ENCODE peak calls at places on chromosomes 1 and 21, in six cellular contexts. Y is adrenal gland, N is breast epithelium, P is heart left ventricle, C is Peyer's patch, R is lower leg skin. W is an unnamed sample.

GRCh38 chr21:36927718-36928117 is 38.8 kb downstream of the HLCS start:
- DNase-seq in P (peak), Y (peak), C (peak), R (peak), N (peak), W (peak)

GRCh38 chr1:43414634-43415223 is 25.0 kb downstream of the SZT2 start:
- DNase-seq in Y (peak), R (peak), C (peak), N (peak), P (peak), W (peak)

GRCh38 chr21:27561116-27561515 is 594.2 kb upstream of the ADAMTS5 start:
- DNase-seq in Y (no peak), C (peak), P (no peak), R (peak), N (no peak), W (no peak)

GRCh38 chr1:45687753-45688737 is at the start of gene TMEM69:
- DNase-seq in P (peak), N (peak), R (peak), Y (peak), C (peak), W (peak)

GRCh38 chr1:229437443-229437842 is 3.5 kb upstream of the ACTA1 start:
- DNase-seq in C (no peak), R (no peak), N (no peak), Y (no peak), P (no peak), W (no peak)

GRCh38 chr1:199687321-199687720 is 340.2 kb upstream of the NR5A2 start:
- DNase-seq in N (no peak), R (no peak), C (no peak), Y (no peak), P (no peak), W (no peak)

GRCh38 chr1:173050865-173051264 is at the start of gene TNFSF18:
- DNase-seq in N (no peak), C (no peak), R (peak), P (peak), Y (peak), W (peak)

GRCh38 chr1:21254335-21254951 is 35.8 kb downstream of the ECE1 start:
- DNase-seq in C (no peak), P (peak), R (no peak), Y (no peak), N (no peak), W (no peak)

GRCh38 chr21:46392921-46393320 is 65.8 kb upstream of the DIP2A start:
- DNase-seq in N (peak), Y (no peak), C (no peak), R (no peak), P (no peak), W (no peak)

GRCh38 chr21:45300786-45301520 is 13.3 kb upstream of the POFUT2 start:
- DNase-seq in R (no peak), Y (peak), C (peak), N (no peak), P (no peak), W (no peak)

GRCh38 chr1:160521554-160521953 is 1.5 kb downstream of the SLAMF6 start:
- DNase-seq in P (no peak), Y (no peak), N (no peak), C (no peak), R (no peak), W (no peak)

GRCh38 chr1:186535388-186536133 is 74.6 kb upstream of the PDC start:
- DNase-seq in P (no peak), R (no peak), Y (no peak), N (no peak), C (no peak), W (no peak)

GRCh38 chr1:49052102-49052501 is 275.4 kb upstream of the BEND5 start:
- DNase-seq in P (no peak), Y (no peak), R (no peak), C (no peak), N (no peak), W (no peak)

GRCh38 chr1:56068908-56069307 is 510.5 kb downstream of the PLPP3 start:
- DNase-seq in P (no peak), C (no peak), N (no peak), Y (no peak), R (no peak), W (no peak)

GRCh38 chr1:1785666-1786065 is 7.4 kb upstream of the NADK start:
- DNase-seq in Y (no peak), C (no peak), R (no peak), N (no peak), P (no peak), W (no peak)

GRCh38 chr1:97832490-97832889 is 88.3 kb downstream of the DPYD start:
- DNase-seq in Y (peak), N (no peak), R (no peak), C (no peak), P (peak), W (no peak)

GRCh38 chr1:199877626-199878384 is 149.7 kb upstream of the NR5A2 start:
- DNase-seq in R (no peak), N (no peak), P (no peak), Y (no peak), C (no peak), W (no peak)

GRCh38 chr1:221100196-221100950 is 221.1 kb downstream of the HLX start:
- DNase-seq in Y (no peak), C (no peak), N (no peak), R (no peak), P (no peak), W (no peak)

GRCh38 chr1:216560527-216560926 is 137.3 kb upstream of the USH2A start:
- DNase-seq in Y (no peak), P (no peak), N (no peak), C (no peak), R (no peak), W (no peak)

GRCh38 chr1:93007941-93008577 is 46.8 kb upstream of the DIPK1A start:
- DNase-seq in C (no peak), Y (no peak), R (no peak), N (no peak), P (no peak), W (no peak)

GRCh38 chr1:242017580-242018233 is 18.8 kb upstream of the MAP1LC3C start:
- DNase-seq in C (peak), Y (peak), N (peak), R (peak), P (peak), W (peak)

GRCh38 chr1:32337855-32338636 is 2.0 kb upstream of the MARCKSL1 start:
- DNase-seq in P (peak), R (no peak), N (no peak), Y (no peak), C (peak), W (no peak)

GRCh38 chr1:212485895-212486590 is 53.3 kb downstream of the NENF start:
- DNase-seq in N (peak), P (peak), R (peak), C (peak), Y (peak), W (no peak)

GRCh38 chr21:42570362-42570761 is 56.7 kb downstream of the SLC37A1 start:
- DNase-seq in R (no peak), P (no peak), C (peak), Y (no peak), N (no peak), W (no peak)

GRCh38 chr1:24991242-24992037 is 61.4 kb upstream of the RUNX3 start:
- DNase-seq in N (no peak), Y (no peak), R (no peak), P (no peak), C (no peak), W (no peak)

GRCh38 chr1:230152999-230153398 is 86.0 kb downstream of the GALNT2 start:
- DNase-seq in N (no peak), P (no peak), Y (no peak), C (no peak), R (no peak), W (no peak)

GRCh38 chr21:37467082-37467481 is 100.5 kb downstream of the DYRK1A start:
- DNase-seq in R (no peak), C (no peak), P (no peak), N (no peak), Y (no peak), W (no peak)

GRCh38 chr1:167293057-167293456 is 72.4 kb downstream of the POU2F1 start:
- DNase-seq in N (no peak), P (no peak), R (no peak), Y (no peak), C (no peak), W (no peak)

GRCh38 chr1:167322483-167322882 is 101.8 kb downstream of the POU2F1 start:
- DNase-seq in Y (no peak), C (no peak), P (no peak), N (no peak), R (no peak), W (no peak)

GRCh38 chr1:156081174-156082110 is 823 bp downstream of the MEX3A start:
- DNase-seq in R (no peak), N (no peak), C (no peak), Y (no peak), P (no peak), W (no peak)

GRCh38 chr1:63435136-63435535 is 67.7 kb downstream of the ALG6 start:
- DNase-seq in Y (no peak), R (no peak), P (no peak), C (no peak), N (no peak), W (no peak)

GRCh38 chr1:194787001-194787400 is 1600.6 kb upstream of the B3GALT2 start:
- DNase-seq in P (no peak), C (no peak), R (no peak), Y (no peak), N (no peak), W (no peak)

GRCh38 chr21:24420694-24421093 is 1186.6 kb downstream of the MRPL39 start:
- DNase-seq in Y (no peak), P (no peak), N (no peak), C (no peak), R (no peak), W (no peak)

GRCh38 chr1:240499012-240499411 is 112.9 kb downstream of the GREM2 start:
- DNase-seq in R (no peak), P (no peak), N (no peak), C (no peak), Y (no peak), W (no peak)

GRCh38 chr21:31195334-31196015 is 148.6 kb downstream of the TIAM1 start:
- DNase-seq in C (no peak), Y (no peak), N (no peak), R (no peak), P (no peak), W (no peak)

GRCh38 chr1:117116784-117117130 is 4.8 kb downstream of the TRIM45 start:
- DNase-seq in Y (no peak), P (no peak), R (no peak), C (no peak), N (no peak), W (no peak)

GRCh38 chr1:67214420-67215174 is 48.3 kb downstream of the IL23R start:
- DNase-seq in Y (peak), C (peak), P (no peak), N (no peak), R (no peak), W (no peak)

GRCh38 chr1:94325379-94326302 is 88.3 kb upstream of the ARHGAP29 start:
- DNase-seq in Y (no peak), P (peak), N (peak), R (no peak), C (no peak), W (no peak)

GRCh38 chr1:94322696-94323095 is 85.3 kb upstream of the ARHGAP29 start:
- DNase-seq in R (no peak), Y (no peak), N (no peak), C (no peak), P (no peak), W (no peak)

GRCh38 chr1:94324168-94324544 is 86.8 kb upstream of the ARHGAP29 start:
- DNase-seq in N (no peak), R (no peak), C (no peak), P (no peak), Y (no peak), W (no peak)

GRCh38 chr1:94321662-94322061 is 84.3 kb upstream of the ARHGAP29 start:
- DNase-seq in C (no peak), N (no peak), P (no peak), R (no peak), Y (no peak), W (peak)

DNA sequence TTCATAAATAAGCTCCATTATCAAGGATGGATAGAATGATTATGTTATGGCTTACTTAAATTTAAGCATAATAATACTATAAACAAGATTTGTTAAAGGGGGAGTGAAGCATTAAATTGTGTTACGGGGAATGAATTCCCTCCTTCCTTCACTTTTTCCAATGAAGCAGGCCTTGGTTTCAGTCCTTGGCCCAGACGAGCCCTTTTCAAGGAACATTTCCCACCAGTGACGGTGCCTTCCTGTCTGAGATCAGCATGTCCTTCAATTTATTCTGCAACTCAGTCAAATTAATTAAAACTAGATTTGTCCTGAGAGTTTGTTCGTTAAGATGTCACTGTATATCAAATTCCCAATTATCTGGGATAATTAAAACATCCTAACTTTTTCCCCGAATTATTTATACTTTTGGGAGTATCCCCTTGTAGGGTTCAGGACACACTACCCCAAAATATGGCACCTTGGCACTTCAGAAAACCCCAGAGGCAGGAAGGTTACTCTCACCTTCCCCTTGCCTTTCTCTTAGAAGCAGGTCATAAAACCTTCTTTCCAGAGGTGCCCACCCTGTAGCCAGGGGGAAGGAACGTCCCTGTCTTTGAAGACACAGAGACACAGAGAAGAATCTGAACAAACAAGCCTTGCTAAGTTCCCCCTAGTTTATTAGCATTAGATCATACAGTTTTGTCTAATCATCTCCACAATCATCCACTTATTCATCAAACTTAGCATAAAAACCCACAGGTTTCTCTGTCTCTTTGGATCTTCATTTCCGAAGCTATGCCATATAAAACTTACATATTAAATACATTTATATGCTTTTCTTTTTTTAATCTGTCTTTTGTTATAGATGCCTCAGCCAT is 86.2 kb upstream of the ARHGAP29 start:
- DNase-seq in N (no peak), C (no peak), R (no peak), P (no peak), Y (no peak), W (no peak)
- TF ChIP-seq POLR2A in N (no peak), C (no peak), R (no peak), P (no peak), Y (no peak), W (no peak)

DNA sequence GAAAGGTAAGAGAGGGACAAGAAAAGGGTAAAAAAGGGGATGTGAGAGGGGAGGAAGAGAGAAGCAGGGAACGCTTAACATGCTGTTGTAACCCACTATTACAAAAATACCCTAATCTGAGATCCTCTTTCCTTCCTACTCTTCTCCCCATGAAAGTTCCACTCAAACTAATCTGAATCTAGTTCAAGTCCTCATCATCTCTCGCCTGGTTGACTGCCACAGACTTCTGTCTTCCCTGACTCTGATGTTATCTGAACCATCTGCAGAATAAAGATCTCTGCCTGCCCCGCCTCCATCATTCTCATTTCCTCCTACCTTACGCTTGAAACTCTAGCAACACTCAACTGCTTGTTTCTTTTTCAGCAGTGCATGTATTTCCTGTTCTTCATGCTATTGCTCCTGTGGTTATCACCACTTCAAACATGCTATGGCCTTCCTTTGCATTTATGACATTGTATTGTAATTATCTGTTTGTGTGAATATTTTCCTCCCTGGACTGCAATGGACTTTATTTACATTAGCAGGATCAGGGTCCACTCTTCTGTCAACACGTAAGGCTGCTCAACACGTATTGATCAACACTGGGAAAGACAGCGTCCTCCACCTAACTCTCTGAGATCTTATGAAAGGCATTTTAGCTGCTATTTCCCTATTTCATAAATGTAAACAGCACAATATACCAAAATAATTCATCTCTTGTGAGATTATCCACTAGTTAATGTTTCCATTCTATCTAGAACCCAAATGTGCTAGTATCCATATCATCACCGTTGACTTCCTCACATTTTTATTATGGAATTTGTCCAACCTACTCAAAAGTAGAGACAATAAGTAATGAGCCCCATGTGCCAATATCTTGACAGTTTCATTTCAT is 215.5 kb upstream of the USP25 start:
- DNase-seq in N (no peak), C (peak), Y (no peak), R (no peak), P (no peak), W (no peak)
- H3K4me3 ChIP-seq in N (no peak), C (no peak), Y (no peak), R (no peak), P (no peak), W (no peak)

GRCh38 chr1:52210044-52210443 is 68.2 kb downstream of the ZFYVE9 start:
- DNase-seq in R (no peak), Y (no peak), N (no peak), C (no peak), P (no peak), W (no peak)
- TF ChIP-seq POLR2A in R (no peak), Y (no peak), N (no peak), C (no peak), P (no peak), W (no peak)

GRCh38 chr1:206770531-206771352 is at the start of gene IL19:
- DNase-seq in Y (peak), R (no peak), P (peak), C (no peak), N (no peak), W (no peak)

GRCh38 chr1:206768472-206769330 is 1.9 kb upstream of the IL19 start:
- DNase-seq in P (no peak), C (no peak), N (no peak), Y (no peak), R (no peak), W (no peak)

GRCh38 chr1:206771353-206771722 is 765 bp downstream of the IL19 start:
- DNase-seq in N (no peak), P (no peak), Y (no peak), R (no peak), C (no peak), W (no peak)

GRCh38 chr1:206766251-206766856 is 4.2 kb upstream of the IL19 start:
- DNase-seq in C (peak), N (no peak), R (peak), P (peak), Y (peak), W (peak)

GRCh38 chr1:206769331-206769731 is 1.2 kb upstream of the IL19 start:
- DNase-seq in C (peak), Y (no peak), P (no peak), R (no peak), N (no peak), W (no peak)
- H3K4me3 ChIP-seq in C (no peak), Y (no peak), P (no peak), R (no peak), N (no peak), W (no peak)

GRCh38 chr1:22963044-22963677 is 9.5 kb downstream of the LACTBL1 start:
- DNase-seq in Y (no peak), N (no peak), C (no peak), P (no peak), R (no peak), W (no peak)
- TF ChIP-seq POLR2A in Y (no peak), N (no peak), C (no peak), P (no peak), R (no peak), W (no peak)

GRCh38 chr1:33346921-33347649 is 26.2 kb upstream of the A3GALT2 start:
- DNase-seq in C (peak), P (peak), R (peak), N (no peak), Y (peak), W (no peak)
- H3K4me3 ChIP-seq in C (peak), P (peak), R (no peak), N (peak), Y (no peak), W (peak)

DNA sequence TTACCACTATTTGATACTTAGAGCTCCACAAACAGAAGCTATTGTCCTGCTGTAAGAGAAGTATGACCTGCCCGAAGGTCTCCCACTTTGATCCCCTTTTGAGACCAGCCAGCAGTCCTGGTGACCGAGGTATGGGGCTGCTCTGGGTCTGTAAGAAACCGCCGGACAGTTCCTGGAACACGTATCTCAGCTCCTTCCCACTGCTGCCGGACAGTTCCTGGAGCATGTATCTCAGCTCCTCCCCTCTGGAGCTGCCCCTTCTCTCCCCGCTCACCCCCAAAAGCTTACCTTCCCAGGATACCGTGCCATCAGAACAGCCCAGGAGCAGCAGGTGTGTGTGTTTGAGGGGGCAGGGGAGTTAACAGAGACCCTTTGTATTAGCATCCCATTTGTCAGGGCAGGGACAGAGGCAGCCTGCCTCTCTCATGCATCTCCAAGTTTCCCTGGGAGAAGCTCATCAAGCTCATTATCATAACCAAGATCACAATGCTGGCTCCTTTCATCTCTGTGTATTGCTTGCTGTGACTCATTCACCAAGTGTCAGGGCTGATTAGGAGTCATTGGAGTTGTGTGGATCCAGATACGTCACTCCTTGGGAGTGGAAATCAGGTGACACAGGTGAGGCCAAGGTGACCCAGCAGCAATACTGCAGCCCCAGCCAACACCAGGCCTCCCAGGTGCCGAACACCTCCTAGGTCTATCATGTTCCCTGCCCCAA is 25.3 kb downstream of the OPTC start:
- DNase-seq in Y (no peak), R (no peak), C (peak), P (no peak), N (no peak), W (no peak)
- TF ChIP-seq POLR2A in Y (no peak), R (no peak), C (peak), P (no peak), N (no peak), W (no peak)

DNA sequence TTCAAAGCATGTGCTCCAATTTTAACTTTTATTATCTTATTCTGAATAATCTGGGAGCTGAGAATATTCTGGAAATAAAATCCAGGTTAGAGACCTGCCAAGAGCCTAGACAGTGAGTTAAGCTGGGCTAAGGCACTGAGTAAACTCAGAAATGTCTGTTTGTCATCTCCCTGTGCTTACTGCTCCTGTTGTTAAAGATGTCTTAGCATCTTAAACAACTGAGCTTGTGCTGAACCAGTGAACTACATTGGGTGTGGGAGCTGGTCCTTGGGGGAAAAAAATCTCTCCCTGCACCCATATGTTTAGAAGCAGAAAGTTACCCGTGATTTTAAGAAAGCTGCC is 25.0 kb upstream of the AHCYL1 start:
- DNase-seq in Y (no peak), P (no peak), N (no peak), R (no peak), C (no peak), W (no peak)
- H3K4me3 ChIP-seq in Y (no peak), P (no peak), N (no peak), R (no peak), C (no peak), W (no peak)

W was measured in prostate gland.